ENCODE peak calls at places on chromosomes 16 and 17, in seven cellular contexts. G, W, S, J, A, R and E are unnamed samples.
A peak's percentile ranks its signal among the peaks of the same experiment; 100 is the strongest.

GRCh38 chr17:59890720-59891119 is 2.0 kb downstream of the TUBD1 start:
- DNase-seq in G (no peak), W (peak; percentile 25), S (no peak), J (no peak), A (no peak), R (no peak), E (no peak)

GRCh38 chr16:75288596-75289120 is 37.2 kb upstream of the BCAR1 start:
- DNase-seq in G (no peak), W (no peak), S (peak; percentile 48), J (no peak), A (no peak), R (no peak), E (no peak)

GRCh38 chr17:57862410-57862989 is 12.7 kb upstream of the MRPS23 start:
- DNase-seq in G (no peak), W (no peak), S (no peak), J (peak; percentile 18), A (no peak), R (no peak), E (no peak)

GRCh38 chr17:608911-609882 is 105.4 kb downstream of the VPS53 start:
- DNase-seq in G (no peak), W (peak; percentile 94), S (no peak), J (no peak), A (no peak), R (no peak), E (no peak)

GRCh38 chr17:14760212-14760611 is 459.3 kb downstream of the HS3ST3B1 start:
- DNase-seq in G (no peak), W (no peak), S (no peak), J (no peak), A (no peak), R (no peak), E (no peak)

GRCh38 chr16:49022351-49022963 is 259.2 kb downstream of the CBLN1 start:
- DNase-seq in G (no peak), W (no peak), S (no peak), J (no peak), A (no peak), R (no peak), E (no peak)

GRCh38 chr16:48300391-48300856 is 53.1 kb upstream of the ABCC11 start:
- DNase-seq in G (no peak), W (peak; percentile 89), S (no peak), J (no peak), A (peak; percentile 61), R (no peak), E (no peak)

GRCh38 chr17:41278176-41278955 is 2.9 kb downstream of the KRTAP9-7 start:
- DNase-seq in G (no peak), W (no peak), S (no peak), J (no peak), A (no peak), R (no peak), E (no peak)

GRCh38 chr17:75308732-75309629 is 19.7 kb upstream of the SLC25A19 start:
- DNase-seq in G (no peak), W (no peak), S (no peak), J (no peak), A (no peak), R (no peak), E (no peak)

GRCh38 chr17:74770498-74771318 is 5.4 kb downstream of the NAT9 start:
- DNase-seq in G (peak; percentile 63), W (no peak), S (peak; percentile 74), J (peak; percentile 58), A (no peak), R (no peak), E (peak; percentile 42)

GRCh38 chr16:70455910-70456309 is 1.5 kb downstream of the FCSK start:
- DNase-seq in G (no peak), W (no peak), S (no peak), J (no peak), A (no peak), R (no peak), E (no peak)

GRCh38 chr17:65231662-65232335 is 94.6 kb downstream of the RGS9 start:
- DNase-seq in G (peak; percentile 72), W (peak; percentile 75), S (peak; percentile 19), J (no peak), A (peak; percentile 71), R (no peak), E (no peak)

GRCh38 chr17:38724337-38724988 is 5.7 kb upstream of the CISD3 start:
- DNase-seq in G (no peak), W (no peak), S (no peak), J (no peak), A (no peak), R (no peak), E (no peak)

GRCh38 chr16:46859719-46860152 is 24.4 kb upstream of the GPT2 start:
- DNase-seq in G (no peak), W (peak; percentile 66), S (no peak), J (no peak), A (no peak), R (no peak), E (no peak)

DNA sequence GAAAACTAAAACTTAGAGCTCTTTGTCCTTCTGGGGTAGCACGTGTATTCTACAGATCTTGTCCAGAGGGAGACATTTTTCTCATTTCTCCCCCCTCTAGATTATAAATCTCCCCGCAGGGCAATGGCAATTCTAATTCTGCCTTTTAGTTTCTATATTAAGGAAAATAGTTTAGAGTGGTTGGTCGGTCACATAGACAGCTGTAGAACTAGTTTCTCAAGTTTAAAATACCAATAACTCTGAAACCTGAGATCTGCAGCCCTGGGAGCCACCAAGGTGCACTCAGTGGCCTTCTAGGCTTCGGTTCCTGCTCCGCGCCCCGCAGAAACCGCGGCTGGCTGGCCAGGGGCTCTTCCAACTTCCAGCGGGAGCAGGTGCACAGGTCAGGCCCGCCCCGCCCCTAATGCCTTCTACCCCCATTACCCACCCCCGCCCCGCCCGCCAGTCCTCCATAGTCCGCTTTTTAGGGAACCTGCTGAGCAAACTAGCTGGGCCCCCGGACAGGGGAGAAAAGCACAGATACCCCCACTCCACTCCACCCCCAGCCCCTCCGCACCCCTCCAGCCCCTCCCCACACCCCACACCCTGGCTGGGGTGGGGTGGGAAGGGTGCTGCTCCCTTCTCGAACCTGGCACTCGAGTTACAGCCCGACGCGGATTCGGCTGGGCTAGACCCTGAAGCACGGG is 432 bp downstream of the SLFN11 start:
- DNase-seq in G (no peak), W (peak; percentile 18), S (no peak), J (no peak), A (no peak), R (no peak), E (no peak)
- TF ChIP-seq CTCF in G (no peak), W (no peak), S (no peak), J (no peak), A (no peak), R (no peak), E (no peak)

GRCh38 chr17:8041980-8042379 is 3.1 kb downstream of the ALOX15B start:
- DNase-seq in G (no peak), W (no peak), S (no peak), J (no peak), A (no peak), R (no peak), E (no peak)

GRCh38 chr17:8039611-8040168 is 831 bp downstream of the ALOX15B start:
- DNase-seq in G (no peak), W (no peak), S (no peak), J (no peak), A (no peak), R (no peak), E (no peak)

GRCh38 chr17:8044819-8045810 is 6.3 kb downstream of the ALOX15B start:
- DNase-seq in G (no peak), W (no peak), S (no peak), J (no peak), A (no peak), R (no peak), E (no peak)

GRCh38 chr17:8038954-8039610 is at the start of gene ALOX15B:
- DNase-seq in G (no peak), W (no peak), S (no peak), J (no peak), A (no peak), R (no peak), E (no peak)

GRCh38 chr17:8041249-8041928 is 2.5 kb downstream of the ALOX15B start:
- DNase-seq in G (no peak), W (peak; percentile 91), S (no peak), J (no peak), A (peak; percentile 13), R (no peak), E (no peak)
- TF ChIP-seq CTCF in G (peak; percentile 56), W (peak; percentile 61), S (peak; percentile 50), J (no peak), A (peak; percentile 62), R (no peak), E (no peak)

DNA sequence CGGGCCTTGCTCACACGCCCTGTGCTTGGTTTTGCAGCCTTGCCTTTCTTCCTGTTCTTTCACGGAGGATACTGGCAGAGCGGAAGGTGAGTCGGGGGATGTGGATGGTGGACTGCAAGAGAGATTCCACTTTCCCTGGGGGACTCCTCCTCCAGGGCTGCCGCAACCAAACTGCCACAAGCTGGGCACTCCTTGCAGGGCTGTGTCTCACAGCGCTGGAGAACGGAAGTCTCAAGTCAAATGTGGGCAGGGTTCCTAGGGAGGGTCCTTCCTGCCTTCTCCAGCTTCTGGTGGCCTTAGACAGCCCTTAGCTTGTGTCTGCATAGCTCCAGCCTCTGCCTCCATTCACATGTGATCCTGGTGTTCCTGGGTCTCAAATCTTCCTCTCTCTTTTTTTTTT is 11.4 kb upstream of the BIRC5 start:
- DNase-seq in G (no peak), W (no peak), S (no peak), J (no peak), A (no peak), R (no peak), E (no peak)
- TF ChIP-seq CTCF in G (no peak), W (no peak), S (no peak), J (no peak), A (no peak), R (no peak), E (no peak)

DNA sequence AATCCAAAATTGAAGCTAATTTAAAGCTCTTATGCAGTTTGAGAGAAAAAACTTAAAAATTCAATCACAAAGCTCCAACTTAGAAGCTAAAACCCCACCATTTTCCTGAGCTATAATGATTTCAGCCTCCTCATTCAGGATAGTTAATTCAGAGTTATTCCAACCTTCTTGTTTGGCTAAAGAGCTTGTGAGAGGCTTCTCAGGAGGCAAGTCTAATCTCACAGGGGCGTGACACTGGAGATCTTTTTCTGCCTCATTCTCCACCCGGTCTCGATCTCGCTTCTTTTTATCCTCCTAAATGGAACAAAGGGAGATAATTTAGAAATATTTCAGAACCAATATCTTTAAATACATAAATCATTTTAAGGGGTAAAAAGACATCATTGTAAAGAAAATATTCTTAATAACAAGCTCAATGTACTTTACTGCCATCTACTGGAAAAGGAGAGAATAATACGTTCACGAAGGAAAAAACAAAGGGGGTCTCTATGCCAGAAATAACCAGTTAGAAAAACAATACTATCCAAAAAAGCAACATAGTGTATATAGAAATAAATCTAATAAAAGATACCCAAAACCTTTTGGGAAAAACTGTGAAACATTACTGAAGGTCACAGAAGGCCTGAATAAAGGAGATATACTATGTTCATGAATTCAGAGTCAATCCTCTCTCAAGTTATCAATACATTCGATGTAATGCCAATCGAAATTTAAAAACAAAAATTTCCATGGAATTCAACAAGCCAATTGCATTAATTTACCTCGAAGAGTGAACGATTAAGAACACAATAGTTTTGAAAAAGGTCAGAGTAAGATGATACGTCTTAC is 13.9 kb downstream of the BRD7 start:
- DNase-seq in G (no peak), W (peak; percentile 42), S (no peak), J (no peak), A (no peak), R (no peak), E (no peak)
- TF ChIP-seq CTCF in G (peak; percentile 65), W (peak; percentile 59), S (peak; percentile 95), J (peak; percentile 12), A (peak; percentile 54), R (peak; percentile 52), E (no peak)